ENCODE peak calls at places on chromosomes 5 and 9, in eight cellular contexts. One of them, this sample, is unnamed.

GRCh38 chr5:37435261-37435660 is 56.1 kb downstream of the WDR70 start:
- DNase-seq in CD8-positive, alpha-beta T cell: no peak
- DNase-seq in NCI-H187 treated with DMSO at 0.1 percent for 48 hours: no peak
- DNase-seq in upper lobe of right lung: no peak
- DNase-seq in amygdala: no peak
- DNase-seq in ureter: no peak
- DNase-seq in Daoy: no peak
- DNase-seq in NCI-H1436: no peak
- DNase-seq in this sample: no peak

GRCh38 chr5:171676286-171676944 is 109.2 kb upstream of the SMIM23 start:
- DNase-seq in CD8-positive, alpha-beta T cell: no peak
- DNase-seq in NCI-H187 treated with DMSO at 0.1 percent for 48 hours: no peak
- DNase-seq in upper lobe of right lung: no peak
- DNase-seq in amygdala: no peak
- DNase-seq in ureter: no peak
- DNase-seq in Daoy: no peak
- DNase-seq in NCI-H1436: no peak
- DNase-seq in this sample: peak; percentile 23

GRCh38 chr9:109354190-109354589 is 33.3 kb upstream of the EPB41L4B start:
- DNase-seq in CD8-positive, alpha-beta T cell: no peak
- DNase-seq in NCI-H187 treated with DMSO at 0.1 percent for 48 hours: no peak
- DNase-seq in upper lobe of right lung: no peak
- DNase-seq in amygdala: no peak
- DNase-seq in ureter: no peak
- DNase-seq in Daoy: no peak
- DNase-seq in NCI-H1436: no peak
- DNase-seq in this sample: no peak

GRCh38 chr9:81266674-81267073 is 422.7 kb downstream of the TLE1 start:
- DNase-seq in CD8-positive, alpha-beta T cell: no peak
- DNase-seq in NCI-H187 treated with DMSO at 0.1 percent for 48 hours: no peak
- DNase-seq in upper lobe of right lung: no peak
- DNase-seq in amygdala: no peak
- DNase-seq in ureter: no peak
- DNase-seq in Daoy: peak; percentile 7
- DNase-seq in NCI-H1436: no peak
- DNase-seq in this sample: no peak

GRCh38 chr5:175657593-175658271 is at the start of gene HRH2:
- DNase-seq in CD8-positive, alpha-beta T cell: peak; percentile 29
- DNase-seq in NCI-H187 treated with DMSO at 0.1 percent for 48 hours: no peak
- DNase-seq in upper lobe of right lung: no peak
- DNase-seq in amygdala: no peak
- DNase-seq in ureter: no peak
- DNase-seq in Daoy: peak; percentile 67
- DNase-seq in NCI-H1436: no peak
- DNase-seq in this sample: peak; percentile 76

GRCh38 chr9:76926324-76926731 is 20.4 kb upstream of the PRUNE2 start:
- DNase-seq in CD8-positive, alpha-beta T cell: no peak
- DNase-seq in NCI-H187 treated with DMSO at 0.1 percent for 48 hours: no peak
- DNase-seq in upper lobe of right lung: no peak
- DNase-seq in amygdala: no peak
- DNase-seq in ureter: no peak
- DNase-seq in Daoy: peak; percentile 85
- DNase-seq in NCI-H1436: no peak
- DNase-seq in this sample: no peak

GRCh38 chr9:976258-976804 is at the start of gene DMRT3:
- DNase-seq in CD8-positive, alpha-beta T cell: no peak
- DNase-seq in NCI-H187 treated with DMSO at 0.1 percent for 48 hours: no peak
- DNase-seq in upper lobe of right lung: no peak
- DNase-seq in amygdala: no peak
- DNase-seq in ureter: no peak
- DNase-seq in Daoy: peak; percentile 66
- DNase-seq in NCI-H1436: no peak
- DNase-seq in this sample: no peak

GRCh38 chr5:66553368-66553912 is 42.8 kb upstream of the MAST4 start:
- DNase-seq in CD8-positive, alpha-beta T cell: no peak
- DNase-seq in NCI-H187 treated with DMSO at 0.1 percent for 48 hours: no peak
- DNase-seq in upper lobe of right lung: no peak
- DNase-seq in amygdala: no peak
- DNase-seq in ureter: no peak
- DNase-seq in Daoy: no peak
- DNase-seq in NCI-H1436: no peak
- DNase-seq in this sample: no peak

GRCh38 chr9:128911529-128912035 is 9.2 kb upstream of the PHYHD1 start:
- DNase-seq in CD8-positive, alpha-beta T cell: no peak
- DNase-seq in NCI-H187 treated with DMSO at 0.1 percent for 48 hours: no peak
- DNase-seq in upper lobe of right lung: peak; percentile 78
- DNase-seq in amygdala: no peak
- DNase-seq in ureter: no peak
- DNase-seq in Daoy: peak; percentile 93
- DNase-seq in NCI-H1436: no peak
- DNase-seq in this sample: no peak

GRCh38 chr5:31036407-31036806 is 157.1 kb upstream of the CDH6 start:
- DNase-seq in CD8-positive, alpha-beta T cell: no peak
- DNase-seq in NCI-H187 treated with DMSO at 0.1 percent for 48 hours: no peak
- DNase-seq in upper lobe of right lung: no peak
- DNase-seq in amygdala: no peak
- DNase-seq in ureter: no peak
- DNase-seq in Daoy: no peak
- DNase-seq in NCI-H1436: no peak
- DNase-seq in this sample: no peak